ENCODE peak calls at places on chromosomes 3 and 15, in six cellular contexts. One of them, this sample, is unnamed.

GRCh38 chr3:174581551-174581950 is 277.6 kb upstream of the NAALADL2 start:
- DNase-seq in A549: no peak
- DNase-seq in fibroblast of lung: no peak
- DNase-seq in mesothelial cell of epicardium: no peak
- DNase-seq in ascending aorta: no peak
- DNase-seq in RWPE2: no peak
- DNase-seq in this sample: no peak

GRCh38 chr3:124313621-124314020 is 321.7 kb upstream of the ROPN1 start:
- DNase-seq in fibroblast of lung: no peak
- DNase-seq in ascending aorta: no peak
- DNase-seq in mesothelial cell of epicardium: no peak
- DNase-seq in RWPE2: no peak
- DNase-seq in A549: no peak
- DNase-seq in this sample: no peak

GRCh38 chr3:23966308-23966707 is 21.2 kb downstream of the NR1D2 start:
- DNase-seq in ascending aorta: no peak
- DNase-seq in mesothelial cell of epicardium: no peak
- DNase-seq in fibroblast of lung: peak
- DNase-seq in RWPE2: no peak
- DNase-seq in A549: no peak
- DNase-seq in this sample: no peak

GRCh38 chr3:195999896-196000295 is 82.0 kb downstream of the TFRC start:
- DNase-seq in A549: no peak
- DNase-seq in mesothelial cell of epicardium: no peak
- DNase-seq in ascending aorta: no peak
- DNase-seq in RWPE2: no peak
- DNase-seq in fibroblast of lung: no peak
- DNase-seq in this sample: no peak

GRCh38 chr15:93026359-93026758 is 62.7 kb downstream of the RGMA start:
- DNase-seq in A549: no peak
- DNase-seq in mesothelial cell of epicardium: no peak
- DNase-seq in RWPE2: peak
- DNase-seq in fibroblast of lung: no peak
- DNase-seq in ascending aorta: no peak
- DNase-seq in this sample: no peak

GRCh38 chr3:113795693-113796092 is 42.9 kb upstream of the GRAMD1C start:
- DNase-seq in mesothelial cell of epicardium: no peak
- DNase-seq in RWPE2: no peak
- DNase-seq in ascending aorta: no peak
- DNase-seq in fibroblast of lung: no peak
- DNase-seq in A549: no peak
- DNase-seq in this sample: no peak

GRCh38 chr3:58994746-58995330 is 55.0 kb downstream of the CFAP20DC start:
- DNase-seq in mesothelial cell of epicardium: no peak
- DNase-seq in A549: peak
- DNase-seq in RWPE2: no peak
- DNase-seq in fibroblast of lung: peak
- DNase-seq in ascending aorta: no peak
- DNase-seq in this sample: peak

GRCh38 chr3:196969001-196969659 is 497 bp upstream of the PIGZ start:
- DNase-seq in fibroblast of lung: peak
- DNase-seq in RWPE2: no peak
- DNase-seq in A549: no peak
- DNase-seq in mesothelial cell of epicardium: no peak
- DNase-seq in ascending aorta: no peak
- DNase-seq in this sample: no peak

GRCh38 chr15:45197512-45197911 is 9.7 kb upstream of the SHF start:
- DNase-seq in fibroblast of lung: no peak
- DNase-seq in A549: no peak
- DNase-seq in mesothelial cell of epicardium: no peak
- DNase-seq in ascending aorta: no peak
- DNase-seq in RWPE2: no peak
- DNase-seq in this sample: no peak

GRCh38 chr15:101483476-101483875 is 6.0 kb downstream of the PCSK6 start:
- DNase-seq in fibroblast of lung: no peak
- DNase-seq in A549: no peak
- DNase-seq in ascending aorta: no peak
- DNase-seq in RWPE2: peak
- DNase-seq in mesothelial cell of epicardium: no peak
- DNase-seq in this sample: no peak

GRCh38 chr3:4571690-4572334 is 78.7 kb downstream of the ITPR1 start:
- DNase-seq in mesothelial cell of epicardium: no peak
- DNase-seq in A549: peak
- DNase-seq in ascending aorta: no peak
- DNase-seq in RWPE2: no peak
- DNase-seq in fibroblast of lung: peak
- DNase-seq in this sample: no peak
- TF ChIP-seq CTCF in mesothelial cell of epicardium: no peak
- TF ChIP-seq CTCF in A549: no peak
- TF ChIP-seq CTCF in ascending aorta: no peak
- TF ChIP-seq CTCF in RWPE2: peak
- TF ChIP-seq CTCF in fibroblast of lung: no peak
- TF ChIP-seq CTCF in this sample: no peak

DNA sequence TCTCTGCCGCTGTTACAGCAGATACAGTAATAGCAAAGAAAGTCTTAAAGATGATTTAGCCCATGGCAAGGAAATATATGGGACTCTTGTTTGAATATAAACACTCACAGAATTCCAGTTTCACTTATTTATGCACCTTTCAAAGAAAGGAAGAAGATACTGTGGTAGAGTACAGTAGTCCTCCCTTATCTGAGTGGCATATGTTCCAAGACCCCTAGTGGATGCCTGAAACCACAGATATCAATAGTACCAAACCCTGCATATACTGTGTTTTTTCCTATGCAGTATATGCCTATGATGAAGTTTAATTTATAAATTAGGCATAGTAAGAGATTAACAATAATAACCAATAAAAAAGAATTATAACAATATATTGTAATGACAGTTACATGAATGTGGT is 8.2 kb downstream of the MAP2K1 start:
- DNase-seq in fibroblast of lung: no peak
- DNase-seq in A549: no peak
- DNase-seq in mesothelial cell of epicardium: no peak
- DNase-seq in RWPE2: no peak
- DNase-seq in ascending aorta: no peak
- DNase-seq in this sample: no peak
- TF ChIP-seq CTCF in fibroblast of lung: no peak
- TF ChIP-seq CTCF in A549: no peak
- TF ChIP-seq CTCF in mesothelial cell of epicardium: no peak
- TF ChIP-seq CTCF in RWPE2: no peak
- TF ChIP-seq CTCF in ascending aorta: no peak
- TF ChIP-seq CTCF in this sample: no peak

DNA sequence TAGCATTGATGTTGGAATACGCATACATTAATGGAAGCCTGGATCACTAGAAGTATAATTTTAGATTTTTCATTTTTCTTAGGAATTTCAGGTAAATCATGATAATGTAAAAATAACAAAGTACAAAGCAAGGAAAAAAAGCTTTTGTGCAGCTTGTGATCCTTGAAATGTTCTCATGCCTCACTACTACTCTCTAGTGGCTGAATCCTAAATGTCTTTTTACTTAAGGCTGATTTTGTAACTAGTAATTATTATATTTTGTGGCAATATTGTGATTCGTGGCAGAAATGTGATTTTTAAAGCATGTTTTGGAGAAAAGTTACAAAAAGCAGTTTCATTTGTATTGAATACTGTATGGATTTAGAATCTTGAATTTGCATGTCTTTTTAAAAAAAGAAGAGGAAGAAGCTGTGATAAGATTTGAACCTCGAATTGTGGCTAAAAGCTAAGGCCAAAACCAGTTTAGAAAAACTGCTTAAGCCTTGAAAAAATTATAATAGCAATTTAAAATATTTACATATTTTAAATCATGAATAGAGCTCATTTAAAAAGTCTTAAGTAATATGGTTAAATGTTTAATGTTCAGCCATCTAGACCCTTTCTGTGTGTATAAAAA is 39.0 kb downstream of the U2SURP start:
- DNase-seq in RWPE2: no peak
- DNase-seq in mesothelial cell of epicardium: no peak
- DNase-seq in ascending aorta: no peak
- DNase-seq in fibroblast of lung: peak
- DNase-seq in A549: peak
- DNase-seq in this sample: no peak
- TF ChIP-seq CTCF in RWPE2: peak
- TF ChIP-seq CTCF in mesothelial cell of epicardium: no peak
- TF ChIP-seq CTCF in ascending aorta: peak
- TF ChIP-seq CTCF in fibroblast of lung: peak
- TF ChIP-seq CTCF in A549: peak
- TF ChIP-seq CTCF in this sample: peak

GRCh38 chr3:37139567-37140052 is 34.8 kb downstream of the LRRFIP2 start:
- DNase-seq in A549: no peak
- DNase-seq in fibroblast of lung: no peak
- DNase-seq in ascending aorta: no peak
- DNase-seq in RWPE2: no peak
- DNase-seq in mesothelial cell of epicardium: no peak
- DNase-seq in this sample: no peak

GRCh38 chr3:37138816-37139215 is 35.6 kb downstream of the LRRFIP2 start:
- DNase-seq in A549: no peak
- DNase-seq in ascending aorta: no peak
- DNase-seq in fibroblast of lung: no peak
- DNase-seq in RWPE2: no peak
- DNase-seq in mesothelial cell of epicardium: no peak
- DNase-seq in this sample: no peak

GRCh38 chr3:37136067-37136466 is 38.3 kb downstream of the LRRFIP2 start:
- DNase-seq in mesothelial cell of epicardium: no peak
- DNase-seq in RWPE2: no peak
- DNase-seq in A549: no peak
- DNase-seq in fibroblast of lung: no peak
- DNase-seq in ascending aorta: no peak
- DNase-seq in this sample: no peak

GRCh38 chr3:37135561-37135960 is 38.8 kb downstream of the LRRFIP2 start:
- DNase-seq in A549: no peak
- DNase-seq in mesothelial cell of epicardium: no peak
- DNase-seq in fibroblast of lung: no peak
- DNase-seq in ascending aorta: no peak
- DNase-seq in RWPE2: no peak
- DNase-seq in this sample: no peak

GRCh38 chr3:37137516-37137915 is 36.9 kb downstream of the LRRFIP2 start:
- DNase-seq in mesothelial cell of epicardium: no peak
- DNase-seq in RWPE2: no peak
- DNase-seq in ascending aorta: no peak
- DNase-seq in A549: no peak
- DNase-seq in fibroblast of lung: no peak
- DNase-seq in this sample: no peak
- TF ChIP-seq CTCF in mesothelial cell of epicardium: no peak
- TF ChIP-seq CTCF in RWPE2: no peak
- TF ChIP-seq CTCF in ascending aorta: no peak
- TF ChIP-seq CTCF in A549: no peak
- TF ChIP-seq CTCF in fibroblast of lung: no peak
- TF ChIP-seq CTCF in this sample: no peak

GRCh38 chr3:190566043-190566933 is 52.4 kb downstream of the IL1RAP start:
- DNase-seq in mesothelial cell of epicardium: no peak
- DNase-seq in A549: peak
- DNase-seq in fibroblast of lung: peak
- DNase-seq in ascending aorta: peak
- DNase-seq in RWPE2: peak
- DNase-seq in this sample: peak
- TF ChIP-seq CTCF in mesothelial cell of epicardium: no peak
- TF ChIP-seq CTCF in A549: no peak
- TF ChIP-seq CTCF in fibroblast of lung: no peak
- TF ChIP-seq CTCF in ascending aorta: no peak
- TF ChIP-seq CTCF in RWPE2: no peak
- TF ChIP-seq CTCF in this sample: no peak

GRCh38 chr3:134126153-134126552 is 96.4 kb upstream of the SLCO2A1 start:
- DNase-seq in fibroblast of lung: no peak
- DNase-seq in mesothelial cell of epicardium: no peak
- DNase-seq in A549: no peak
- DNase-seq in RWPE2: no peak
- DNase-seq in ascending aorta: no peak
- DNase-seq in this sample: no peak
- TF ChIP-seq CTCF in fibroblast of lung: no peak
- TF ChIP-seq CTCF in mesothelial cell of epicardium: no peak
- TF ChIP-seq CTCF in A549: no peak
- TF ChIP-seq CTCF in RWPE2: peak
- TF ChIP-seq CTCF in ascending aorta: no peak
- TF ChIP-seq CTCF in this sample: peak

GRCh38 chr3:13879102-13879945 is 547 bp downstream of the WNT7A start:
- DNase-seq in RWPE2: no peak
- DNase-seq in A549: no peak
- DNase-seq in mesothelial cell of epicardium: no peak
- DNase-seq in fibroblast of lung: no peak
- DNase-seq in ascending aorta: no peak
- DNase-seq in this sample: no peak

GRCh38 chr3:13880811-13881156 is 913 bp upstream of the WNT7A start:
- DNase-seq in mesothelial cell of epicardium: no peak
- DNase-seq in ascending aorta: no peak
- DNase-seq in fibroblast of lung: no peak
- DNase-seq in RWPE2: no peak
- DNase-seq in A549: no peak
- DNase-seq in this sample: no peak

GRCh38 chr3:13878711-13879101 is 1.2 kb downstream of the WNT7A start:
- DNase-seq in RWPE2: no peak
- DNase-seq in fibroblast of lung: no peak
- DNase-seq in A549: no peak
- DNase-seq in ascending aorta: no peak
- DNase-seq in mesothelial cell of epicardium: no peak
- DNase-seq in this sample: no peak

GRCh38 chr3:13881536-13882410 is 1.9 kb upstream of the WNT7A start:
- DNase-seq in A549: no peak
- DNase-seq in fibroblast of lung: no peak
- DNase-seq in ascending aorta: no peak
- DNase-seq in mesothelial cell of epicardium: no peak
- DNase-seq in RWPE2: no peak
- DNase-seq in this sample: no peak

DNA sequence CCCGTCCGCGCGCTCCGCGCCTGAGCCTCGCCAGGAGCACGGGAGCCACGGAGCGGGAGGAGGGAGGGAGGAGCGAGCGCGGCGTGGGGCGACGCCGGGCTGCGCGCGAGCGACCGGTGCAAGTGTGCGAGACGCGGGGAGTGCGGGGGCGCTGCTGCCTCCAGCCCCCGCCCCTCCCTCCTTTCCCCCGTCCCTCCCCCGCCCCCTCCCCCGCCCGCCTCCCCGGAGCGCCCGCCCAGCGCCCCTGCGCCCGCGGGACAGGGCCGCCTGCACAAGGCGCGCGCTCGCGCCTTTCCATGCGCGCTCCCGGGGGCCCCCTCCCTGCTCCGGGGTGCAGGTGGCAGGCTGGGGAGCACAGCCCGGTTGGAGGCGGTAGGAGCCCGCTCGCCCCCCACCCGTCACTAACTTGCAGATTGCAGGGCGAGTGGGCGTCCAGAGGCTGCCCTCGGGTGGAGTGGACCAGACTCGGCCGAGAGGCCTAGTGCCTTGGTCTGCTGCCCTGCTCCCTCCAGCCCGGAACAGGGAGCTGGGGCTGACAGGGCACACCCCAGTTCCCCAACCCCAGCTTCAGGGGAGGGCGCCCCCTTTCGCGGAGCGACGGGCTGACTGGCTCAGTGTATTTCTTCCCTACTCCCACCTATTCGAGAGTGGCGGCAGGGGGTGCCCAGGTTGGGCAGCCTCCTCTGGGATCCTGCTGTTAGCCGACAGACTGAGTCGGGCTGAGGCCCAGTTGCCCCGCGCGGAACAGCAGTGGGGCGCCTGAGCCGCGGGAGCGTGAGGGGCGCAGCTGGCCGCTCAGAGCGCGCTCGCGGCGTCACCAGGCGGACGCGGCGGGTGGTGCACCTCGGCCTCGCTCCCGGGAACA is at the start of gene WNT7A:
- DNase-seq in RWPE2: no peak
- DNase-seq in ascending aorta: no peak
- DNase-seq in A549: peak
- DNase-seq in mesothelial cell of epicardium: no peak
- DNase-seq in fibroblast of lung: no peak
- DNase-seq in this sample: no peak
- TF ChIP-seq CTCF in RWPE2: peak
- TF ChIP-seq CTCF in ascending aorta: peak
- TF ChIP-seq CTCF in A549: peak
- TF ChIP-seq CTCF in mesothelial cell of epicardium: peak
- TF ChIP-seq CTCF in fibroblast of lung: peak
- TF ChIP-seq CTCF in this sample: peak